ENCODE peak calls at places on chromosomes 2 and 18, in nine cellular contexts. K, Y, W, I, C, T, D, A and P are unnamed samples.

GRCh38 chr2:135299656-135300244 is 231.3 kb downstream of the ZRANB3 start:
- DNase-seq in K (no peak), Y (no peak), W (no peak), I (no peak), C (no peak), T (no peak), D (no peak), A (no peak), P (no peak)

GRCh38 chr2:121155502-121156056 is 129.4 kb downstream of the TFCP2L1 start:
- DNase-seq in K (peak), Y (no peak), W (no peak), I (peak), C (no peak), T (peak), D (no peak), A (no peak), P (peak)

GRCh38 chr2:74513605-74514367 is 464 bp upstream of the TLX2 start:
- DNase-seq in K (peak), Y (no peak), W (no peak), I (no peak), C (peak), T (no peak), D (no peak), A (peak), P (no peak)

GRCh38 chr2:98895901-98896300 is 40.1 kb downstream of the CRACDL start:
- DNase-seq in K (no peak), Y (no peak), W (no peak), I (peak), C (no peak), T (no peak), D (no peak), A (no peak), P (no peak)

GRCh38 chr2:241814571-241815476 is 5.8 kb downstream of the NEU4 start:
- DNase-seq in K (peak), Y (no peak), W (no peak), I (peak), C (no peak), T (no peak), D (no peak), A (no peak), P (peak)

GRCh38 chr2:138275881-138276280 is 225.7 kb upstream of the SPOPL start:
- DNase-seq in K (no peak), Y (peak), W (no peak), I (no peak), C (no peak), T (no peak), D (no peak), A (no peak), P (no peak)

GRCh38 chr2:131034122-131035051 is 58.9 kb downstream of the FAM168B start:
- DNase-seq in K (peak), Y (no peak), W (no peak), I (peak), C (peak), T (peak), D (no peak), A (peak), P (no peak)

GRCh38 chr2:141496805-141497204 is 634.0 kb downstream of the LRP1B start:
- DNase-seq in K (no peak), Y (no peak), W (no peak), I (no peak), C (no peak), T (no peak), D (no peak), A (no peak), P (no peak)

GRCh38 chr2:28610583-28611201 is 114.8 kb downstream of the PLB1 start:
- DNase-seq in K (no peak), Y (peak), W (peak), I (no peak), C (no peak), T (peak), D (peak), A (peak), P (peak)

GRCh38 chr18:76943542-76944339 is 121.4 kb downstream of the ZNF236 start:
- DNase-seq in K (peak), Y (no peak), W (no peak), I (no peak), C (no peak), T (peak), D (no peak), A (no peak), P (no peak)

GRCh38 chr2:213451542-213452256 is 167.4 kb downstream of the SPAG16 start:
- DNase-seq in K (no peak), Y (no peak), W (no peak), I (no peak), C (peak), T (peak), D (no peak), A (no peak), P (no peak)

GRCh38 chr2:72864500-72864899 is 22.7 kb upstream of the SPR start:
- DNase-seq in K (no peak), Y (no peak), W (no peak), I (no peak), C (no peak), T (no peak), D (no peak), A (no peak), P (no peak)

GRCh38 chr18:69659142-69659651 is 258.5 kb downstream of the DOK6 start:
- DNase-seq in K (no peak), Y (peak), W (no peak), I (no peak), C (no peak), T (no peak), D (no peak), A (no peak), P (no peak)

GRCh38 chr2:15670981-15671380 is 79.3 kb downstream of the DDX1 start:
- DNase-seq in K (no peak), Y (no peak), W (no peak), I (no peak), C (no peak), T (no peak), D (no peak), A (no peak), P (no peak)

DNA sequence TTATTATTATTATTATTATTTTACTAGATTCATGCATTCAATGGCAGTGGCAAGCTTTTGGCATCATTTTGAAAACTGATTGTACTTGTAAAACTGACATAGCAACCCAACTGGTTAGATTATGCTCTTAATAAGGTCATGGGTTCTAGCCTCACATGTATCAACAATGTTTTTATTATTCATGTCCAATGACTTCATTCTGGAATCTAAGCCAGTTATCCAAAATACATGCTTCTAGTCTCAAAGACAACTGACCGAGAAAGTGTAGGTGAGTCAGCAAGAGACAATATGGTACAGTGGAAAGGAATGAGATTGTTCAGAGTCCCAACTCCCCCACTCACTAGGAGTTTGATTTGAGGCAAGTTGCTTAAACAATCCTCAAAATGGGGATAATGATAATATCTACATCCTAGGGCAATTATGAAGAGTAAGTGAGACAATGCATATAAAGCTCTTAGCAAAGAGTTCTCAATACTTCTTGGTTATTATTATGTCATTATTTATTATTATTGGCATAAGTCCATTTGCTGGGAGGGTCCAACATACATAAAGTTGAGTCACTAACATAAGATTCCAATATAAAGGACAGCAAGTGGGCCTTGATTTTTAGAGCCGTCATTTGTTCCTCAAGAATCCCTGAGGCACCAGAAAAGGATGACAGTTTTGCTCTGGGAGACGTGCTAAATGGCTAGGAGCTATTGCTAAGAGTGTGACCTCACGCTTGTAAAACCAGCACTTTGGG is 99.4 kb downstream of the NEB start:
- DNase-seq in K (no peak), Y (no peak), W (no peak), I (no peak), C (no peak), T (no peak), D (no peak), A (no peak), P (no peak)
- TF ChIP-seq POLR2AphosphoS5 in K (no peak), Y (no peak), W (no peak), I (no peak), C (no peak), T (no peak), D (no peak), A (no peak), P (no peak)

GRCh38 chr2:85539361-85540130 is 578 bp downstream of the MAT2A start:
- DNase-seq in K (peak), Y (peak), W (no peak), I (peak), C (peak), T (peak), D (peak), A (peak), P (peak)
- TF ChIP-seq POLR2AphosphoS5 in K (peak), Y (no peak), W (peak), I (peak), C (peak), T (peak), D (no peak), A (peak), P (peak)

GRCh38 chr2:49643149-49643548 is 488.8 kb upstream of the FSHR start:
- DNase-seq in K (no peak), Y (no peak), W (no peak), I (no peak), C (no peak), T (no peak), D (no peak), A (no peak), P (no peak)
- TF ChIP-seq POLR2AphosphoS5 in K (no peak), Y (no peak), W (no peak), I (no peak), C (no peak), T (no peak), D (no peak), A (no peak), P (no peak)

DNA sequence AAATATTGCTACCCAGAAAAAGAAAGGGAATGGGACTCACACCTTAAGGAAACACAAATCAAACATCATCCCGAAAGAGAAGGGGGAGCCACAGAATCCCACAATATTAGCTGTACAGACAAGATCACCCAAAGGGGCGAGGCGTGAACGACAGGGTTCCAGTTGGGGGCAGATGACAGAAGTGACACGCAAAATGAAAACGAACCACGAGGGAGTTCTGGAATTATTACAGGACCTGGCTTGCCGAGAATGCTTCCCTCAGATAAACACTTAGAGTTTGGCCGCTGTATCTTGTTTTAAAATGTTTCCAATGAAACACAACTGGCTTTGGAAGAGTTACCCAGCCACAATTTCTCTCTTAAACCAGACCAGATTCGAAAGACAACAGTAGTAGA is 60.4 kb downstream of the C2orf76 start:
- DNase-seq in K (no peak), Y (no peak), W (no peak), I (no peak), C (no peak), T (no peak), D (no peak), A (no peak), P (no peak)
- TF ChIP-seq POLR2AphosphoS5 in K (no peak), Y (no peak), W (no peak), I (no peak), C (no peak), T (no peak), D (no peak), A (no peak), P (no peak)

GRCh38 chr2:201257941-201258665 is 2.2 kb upstream of the CASP8 start:
- DNase-seq in K (no peak), Y (peak), W (peak), I (peak), C (peak), T (peak), D (peak), A (peak), P (peak)
- TF ChIP-seq POLR2AphosphoS5 in K (peak), Y (peak), W (peak), I (no peak), C (no peak), T (peak), D (no peak), A (peak), P (peak)

DNA sequence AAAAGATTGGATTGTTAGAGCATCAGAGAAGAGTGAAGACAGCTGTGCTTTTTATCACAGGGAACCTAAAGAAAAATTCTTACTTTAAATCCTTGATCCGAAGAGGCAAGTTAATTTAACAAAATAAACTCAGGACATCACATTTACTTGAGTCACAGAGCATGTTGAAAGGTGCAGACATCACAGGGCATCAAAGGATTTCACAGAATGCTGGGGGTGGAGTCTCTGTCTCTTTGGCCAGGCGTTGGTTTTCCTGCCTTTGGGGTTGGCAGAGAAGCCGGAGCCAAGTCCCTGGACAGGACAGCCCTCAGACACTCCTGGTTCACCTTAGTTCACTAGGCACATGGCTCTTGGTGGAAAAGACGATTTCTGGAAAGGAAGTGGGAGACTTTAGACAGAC is 56.3 kb downstream of the SH3RF3 start:
- DNase-seq in K (no peak), Y (no peak), W (no peak), I (no peak), C (no peak), T (no peak), D (no peak), A (no peak), P (no peak)
- TF ChIP-seq POLR2AphosphoS5 in K (no peak), Y (no peak), W (no peak), I (no peak), C (no peak), T (no peak), D (no peak), A (no peak), P (peak)

DNA sequence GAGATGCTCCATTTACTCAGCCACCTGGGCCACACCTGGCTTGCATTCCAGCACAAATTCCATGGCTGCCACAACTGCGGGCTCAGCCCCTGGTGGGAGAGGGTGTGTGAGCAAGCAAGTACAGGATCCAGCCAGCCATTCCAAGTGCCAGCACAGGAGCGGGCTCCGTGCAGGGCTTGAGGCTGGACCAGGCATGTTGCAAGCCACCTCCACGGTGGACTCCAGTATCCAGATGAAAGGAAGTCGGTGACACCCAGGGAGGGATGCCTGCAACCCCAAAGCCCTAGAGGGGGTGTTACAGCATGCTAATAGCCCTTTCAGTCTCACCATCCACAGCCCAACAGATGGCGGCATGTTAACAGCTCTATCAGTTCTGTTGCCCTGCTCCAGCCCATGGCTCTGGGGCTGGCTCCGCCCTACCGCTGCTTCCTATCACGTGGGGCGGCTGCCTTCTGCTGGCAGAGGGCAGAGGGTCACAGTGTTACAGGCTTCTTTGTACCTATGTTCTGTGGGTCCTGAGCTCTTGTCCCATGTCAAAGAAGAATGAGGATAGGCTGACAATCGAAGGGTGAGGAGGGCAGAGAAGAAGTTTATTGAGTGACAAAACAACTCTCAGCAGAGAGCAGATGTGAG is 11.7 kb upstream of the GORASP2 start:
- DNase-seq in K (peak), Y (no peak), W (no peak), I (no peak), C (peak), T (no peak), D (no peak), A (no peak), P (no peak)
- TF ChIP-seq POLR2AphosphoS5 in K (no peak), Y (no peak), W (no peak), I (no peak), C (no peak), T (no peak), D (no peak), A (no peak), P (no peak)

GRCh38 chr18:12113999-12114646 is 20.5 kb downstream of the ANKRD62 start:
- DNase-seq in K (no peak), Y (no peak), W (no peak), I (no peak), C (no peak), T (no peak), D (no peak), A (no peak), P (no peak)
- TF ChIP-seq POLR2AphosphoS5 in K (no peak), Y (no peak), W (no peak), I (no peak), C (no peak), T (no peak), D (no peak), A (no peak), P (peak)

GRCh38 chr2:207167129-207167923 is 1.6 kb upstream of the KLF7 start:
- DNase-seq in K (no peak), Y (peak), W (no peak), I (no peak), C (no peak), T (no peak), D (no peak), A (no peak), P (no peak)
- TF ChIP-seq POLR2AphosphoS5 in K (peak), Y (no peak), W (no peak), I (no peak), C (no peak), T (peak), D (no peak), A (peak), P (peak)

GRCh38 chr18:6256521-6256920 is 158.2 kb downstream of the L3MBTL4 start:
- DNase-seq in K (no peak), Y (no peak), W (no peak), I (no peak), C (no peak), T (no peak), D (no peak), A (no peak), P (no peak)
- TF ChIP-seq POLR2AphosphoS5 in K (no peak), Y (no peak), W (no peak), I (no peak), C (no peak), T (no peak), D (no peak), A (no peak), P (no peak)